ENCODE peak calls at places on chromosomes 16 and 17, in ten cellular contexts. B, R, P, Y, Q, A, G, Z, C and T are unnamed samples.

GRCh38 chr17:40061532-40062038 is 1.2 kb upstream of the THRA start:
- DNase-seq in B (no peak), R (no peak), P (no peak), Y (no peak), Q (no peak), A (no peak), G (no peak), Z (no peak), C (no peak), T (no peak)

GRCh38 chr16:3590736-3591435 is 13.7 kb upstream of the NLRC3 start:
- DNase-seq in B (no peak), R (no peak), P (no peak), Y (no peak), Q (no peak), A (no peak), G (no peak), Z (no peak), C (no peak), T (no peak)

GRCh38 chr16:17921357-17921978 is 415.1 kb downstream of the NPIPA8 start:
- DNase-seq in B (peak; percentile 8), R (no peak), P (peak; percentile 62), Y (peak; percentile 14), Q (peak; percentile 14), A (no peak), G (peak; percentile 53), Z (no peak), C (peak; percentile 15), T (no peak)

GRCh38 chr17:32283745-32284207 is 18.1 kb downstream of the RHBDL3 start:
- DNase-seq in B (no peak), R (no peak), P (no peak), Y (no peak), Q (no peak), A (no peak), G (no peak), Z (no peak), C (peak; percentile 42), T (no peak)

GRCh38 chr16:67632415-67633172 is 12.3 kb upstream of the CARMIL2 start:
- DNase-seq in B (no peak), R (no peak), P (no peak), Y (no peak), Q (no peak), A (peak; percentile 17), G (no peak), Z (no peak), C (no peak), T (no peak)

GRCh38 chr17:81250286-81251090 is 11.4 kb downstream of the NDUFAF8 start:
- DNase-seq in B (no peak), R (no peak), P (no peak), Y (no peak), Q (no peak), A (no peak), G (no peak), Z (no peak), C (no peak), T (no peak)

GRCh38 chr17:64575431-64575830 is 68.7 kb downstream of the CEP95 start:
- DNase-seq in B (no peak), R (no peak), P (no peak), Y (no peak), Q (no peak), A (no peak), G (no peak), Z (no peak), C (no peak), T (no peak)

GRCh38 chr16:61900482-61900881 is 135.8 kb downstream of the CDH8 start:
- DNase-seq in B (no peak), R (no peak), P (no peak), Y (no peak), Q (peak; percentile 1), A (no peak), G (no peak), Z (no peak), C (no peak), T (peak; percentile 53)

GRCh38 chr17:66175892-66176291 is 16.0 kb downstream of the CEP112 start:
- DNase-seq in B (no peak), R (no peak), P (no peak), Y (no peak), Q (no peak), A (no peak), G (no peak), Z (no peak), C (no peak), T (no peak)

GRCh38 chr17:62703776-62704380 is 76.4 kb downstream of the MRC2 start:
- DNase-seq in B (peak; percentile 62), R (peak; percentile 85), P (peak; percentile 80), Y (peak; percentile 46), Q (peak; percentile 74), A (peak; percentile 81), G (peak; percentile 92), Z (peak; percentile 41), C (peak; percentile 91), T (no peak)

GRCh38 chr16:57115504-57116182 is 23.3 kb downstream of the CPNE2 start:
- DNase-seq in B (no peak), R (no peak), P (no peak), Y (no peak), Q (no peak), A (peak; percentile 85), G (no peak), Z (no peak), C (peak; percentile 25), T (no peak)

GRCh38 chr16:66612422-66612821 is 7.9 kb downstream of the CMTM3 start:
- DNase-seq in B (no peak), R (no peak), P (no peak), Y (no peak), Q (no peak), A (no peak), G (no peak), Z (no peak), C (no peak), T (no peak)

GRCh38 chr17:62967111-62967449 is 1.0 kb downstream of the TANC2 start:
- DNase-seq in B (no peak), R (no peak), P (no peak), Y (no peak), Q (no peak), A (no peak), G (no peak), Z (no peak), C (no peak), T (no peak)

GRCh38 chr16:74641969-74642368 is 24.7 kb downstream of the RFWD3 start:
- DNase-seq in B (no peak), R (no peak), P (no peak), Y (no peak), Q (no peak), A (no peak), G (no peak), Z (no peak), C (no peak), T (no peak)

GRCh38 chr17:65741690-65742089 is 180.2 kb upstream of the AXIN2 start:
- DNase-seq in B (no peak), R (no peak), P (no peak), Y (no peak), Q (no peak), A (no peak), G (no peak), Z (no peak), C (no peak), T (no peak)

GRCh38 chr17:49916854-49917515 is 52.0 kb upstream of the DLX4 start:
- DNase-seq in B (no peak), R (no peak), P (no peak), Y (no peak), Q (no peak), A (no peak), G (no peak), Z (no peak), C (no peak), T (no peak)

GRCh38 chr16:10511829-10512228 is 68.6 kb downstream of the EMP2 start:
- DNase-seq in B (no peak), R (no peak), P (peak; percentile 8), Y (no peak), Q (no peak), A (no peak), G (no peak), Z (no peak), C (no peak), T (no peak)

GRCh38 chr17:3222505-3222904 is 15.0 kb downstream of the OR1A1 start:
- DNase-seq in B (no peak), R (no peak), P (no peak), Y (no peak), Q (no peak), A (no peak), G (no peak), Z (no peak), C (no peak), T (no peak)

GRCh38 chr17:80103061-80103481 is 1.7 kb downstream of the GAA start:
- DNase-seq in B (no peak), R (no peak), P (no peak), Y (no peak), Q (no peak), A (no peak), G (no peak), Z (no peak), C (no peak), T (no peak)

GRCh38 chr17:78658281-78658785 is 81.1 kb upstream of the DNAH17 start:
- DNase-seq in B (no peak), R (no peak), P (no peak), Y (no peak), Q (no peak), A (no peak), G (no peak), Z (no peak), C (no peak), T (no peak)

GRCh38 chr16:81842564-81843242 is 63.6 kb downstream of the PLCG2 start:
- DNase-seq in B (no peak), R (no peak), P (no peak), Y (no peak), Q (no peak), A (no peak), G (no peak), Z (no peak), C (no peak), T (no peak)

GRCh38 chr16:49019081-49019633 is 262.5 kb downstream of the CBLN1 start:
- DNase-seq in B (no peak), R (no peak), P (no peak), Y (no peak), Q (no peak), A (no peak), G (no peak), Z (no peak), C (peak; percentile 83), T (no peak)

GRCh38 chr17:65446838-65447526 is 114.5 kb downstream of the AXIN2 start:
- DNase-seq in B (no peak), R (no peak), P (no peak), Y (no peak), Q (no peak), A (no peak), G (no peak), Z (no peak), C (no peak), T (no peak)

GRCh38 chr17:82804442-82805191 is 35.2 kb downstream of the ZNF750 start:
- DNase-seq in B (no peak), R (peak; percentile 83), P (no peak), Y (no peak), Q (no peak), A (no peak), G (no peak), Z (no peak), C (no peak), T (no peak)

GRCh38 chr16:86354641-86355040 is 155.7 kb upstream of the FOXF1 start:
- DNase-seq in B (no peak), R (no peak), P (no peak), Y (no peak), Q (no peak), A (no peak), G (no peak), Z (no peak), C (no peak), T (no peak)

GRCh38 chr16:28984619-28985135 is at the start of gene LAT:
- DNase-seq in B (peak; percentile 83), R (no peak), P (peak; percentile 80), Y (peak; percentile 53), Q (peak; percentile 25), A (no peak), G (no peak), Z (no peak), C (no peak), T (no peak)

GRCh38 chr16:67068212-67068753 is 39.3 kb downstream of the CBFB start:
- DNase-seq in B (no peak), R (no peak), P (no peak), Y (no peak), Q (peak; percentile 10), A (no peak), G (no peak), Z (no peak), C (no peak), T (no peak)

GRCh38 chr17:50507871-50508572 is at the start of gene MYCBPAP:
- DNase-seq in B (peak; percentile 77), R (peak; percentile 92), P (peak; percentile 87), Y (peak; percentile 27), Q (peak; percentile 83), A (peak; percentile 93), G (peak; percentile 77), Z (no peak), C (peak; percentile 88), T (peak; percentile 36)